ENCODE peak calls at places on chromosomes 16 and 17, in eight cellular contexts. One of them, this sample, is unnamed. For H3K4me1, the result is how much of the 10 kb centered on the place peaks cover.

GRCh38 chr17:73365934-73366623 is 54.3 kb upstream of the CDC42EP4 start:
- DNase-seq in cardiac muscle cell: no peak
- DNase-seq in GM23338: no peak
- DNase-seq in prostate gland: no peak
- DNase-seq in tibial artery: no peak
- DNase-seq in left ventricle myocardium inferior: peak
- DNase-seq in ovary: peak
- DNase-seq in upper lobe of right lung: no peak
- DNase-seq in this sample: peak

GRCh38 chr17:44759096-44759915 is 518 bp downstream of the ADAM11 start:
- DNase-seq in cardiac muscle cell: peak
- DNase-seq in GM23338: no peak
- DNase-seq in prostate gland: no peak
- DNase-seq in tibial artery: no peak
- DNase-seq in left ventricle myocardium inferior: no peak
- DNase-seq in ovary: no peak
- DNase-seq in upper lobe of right lung: peak
- DNase-seq in this sample: peak

GRCh38 chr17:65594585-65594940 is 33.1 kb upstream of the AXIN2 start:
- DNase-seq in cardiac muscle cell: no peak
- DNase-seq in GM23338: no peak
- DNase-seq in prostate gland: no peak
- DNase-seq in tibial artery: no peak
- DNase-seq in left ventricle myocardium inferior: no peak
- DNase-seq in ovary: peak
- DNase-seq in upper lobe of right lung: no peak
- DNase-seq in this sample: no peak

GRCh38 chr16:84165746-84166145 is 20.6 kb downstream of the DNAAF1 start:
- DNase-seq in cardiac muscle cell: no peak
- DNase-seq in GM23338: no peak
- DNase-seq in prostate gland: no peak
- DNase-seq in tibial artery: no peak
- DNase-seq in left ventricle myocardium inferior: no peak
- DNase-seq in ovary: no peak
- DNase-seq in upper lobe of right lung: no peak
- DNase-seq in this sample: no peak

GRCh38 chr17:1374426-1375177 is 25.4 kb downstream of the YWHAE start:
- DNase-seq in cardiac muscle cell: no peak
- DNase-seq in GM23338: no peak
- DNase-seq in prostate gland: no peak
- DNase-seq in tibial artery: no peak
- DNase-seq in left ventricle myocardium inferior: no peak
- DNase-seq in ovary: no peak
- DNase-seq in upper lobe of right lung: no peak
- DNase-seq in this sample: no peak

GRCh38 chr17:39981207-39982068 is 831 bp downstream of the PSMD3 start:
- DNase-seq in cardiac muscle cell: no peak
- DNase-seq in GM23338: no peak
- DNase-seq in prostate gland: no peak
- DNase-seq in tibial artery: no peak
- DNase-seq in left ventricle myocardium inferior: no peak
- DNase-seq in ovary: no peak
- DNase-seq in upper lobe of right lung: no peak
- DNase-seq in this sample: no peak

GRCh38 chr17:4313482-4314114 is 49.8 kb upstream of the ANKFY1 start:
- DNase-seq in cardiac muscle cell: no peak
- DNase-seq in GM23338: no peak
- DNase-seq in prostate gland: no peak
- DNase-seq in tibial artery: no peak
- DNase-seq in left ventricle myocardium inferior: no peak
- DNase-seq in ovary: no peak
- DNase-seq in upper lobe of right lung: no peak
- DNase-seq in this sample: no peak

GRCh38 chr17:41307647-41308046 is 1.5 kb downstream of the KRTAP16-1 start:
- DNase-seq in cardiac muscle cell: no peak
- DNase-seq in GM23338: no peak
- DNase-seq in prostate gland: no peak
- DNase-seq in tibial artery: no peak
- DNase-seq in left ventricle myocardium inferior: no peak
- DNase-seq in ovary: no peak
- DNase-seq in upper lobe of right lung: peak
- DNase-seq in this sample: no peak

GRCh38 chr17:38357488-38358123 is 6.0 kb downstream of the SOCS7 start:
- DNase-seq in cardiac muscle cell: no peak
- DNase-seq in GM23338: no peak
- DNase-seq in prostate gland: peak
- DNase-seq in tibial artery: no peak
- DNase-seq in left ventricle myocardium inferior: no peak
- DNase-seq in ovary: no peak
- DNase-seq in upper lobe of right lung: no peak
- DNase-seq in this sample: no peak

GRCh38 chr17:57357392-57357784 is 101.1 kb downstream of the MSI2 start:
- DNase-seq in cardiac muscle cell: peak
- DNase-seq in GM23338: no peak
- DNase-seq in prostate gland: peak
- DNase-seq in tibial artery: no peak
- DNase-seq in left ventricle myocardium inferior: peak
- DNase-seq in ovary: peak
- DNase-seq in upper lobe of right lung: peak
- DNase-seq in this sample: no peak

GRCh38 chr17:34370376-34370996 is 7.5 kb upstream of the CCL1 start:
- DNase-seq in cardiac muscle cell: no peak
- DNase-seq in GM23338: no peak
- DNase-seq in prostate gland: no peak
- DNase-seq in tibial artery: no peak
- DNase-seq in left ventricle myocardium inferior: no peak
- DNase-seq in ovary: no peak
- DNase-seq in upper lobe of right lung: no peak
- DNase-seq in this sample: no peak

GRCh38 chr17:37365589-37365988 is 10.2 kb upstream of the C17orf78 start:
- DNase-seq in cardiac muscle cell: no peak
- DNase-seq in GM23338: no peak
- DNase-seq in prostate gland: no peak
- DNase-seq in tibial artery: no peak
- DNase-seq in left ventricle myocardium inferior: no peak
- DNase-seq in ovary: no peak
- DNase-seq in upper lobe of right lung: no peak
- DNase-seq in this sample: no peak

GRCh38 chr16:72972878-72973571 is 74.9 kb downstream of the ZFHX3 start:
- DNase-seq in cardiac muscle cell: no peak
- DNase-seq in GM23338: no peak
- DNase-seq in prostate gland: peak
- DNase-seq in tibial artery: no peak
- DNase-seq in left ventricle myocardium inferior: no peak
- DNase-seq in ovary: no peak
- DNase-seq in upper lobe of right lung: no peak
- DNase-seq in this sample: no peak

GRCh38 chr16:54193656-54194007 is 93.0 kb downstream of the IRX3 start:
- DNase-seq in cardiac muscle cell: peak
- DNase-seq in GM23338: peak
- DNase-seq in prostate gland: peak
- DNase-seq in tibial artery: peak
- DNase-seq in left ventricle myocardium inferior: peak
- DNase-seq in ovary: peak
- DNase-seq in upper lobe of right lung: peak
- DNase-seq in this sample: peak

DNA sequence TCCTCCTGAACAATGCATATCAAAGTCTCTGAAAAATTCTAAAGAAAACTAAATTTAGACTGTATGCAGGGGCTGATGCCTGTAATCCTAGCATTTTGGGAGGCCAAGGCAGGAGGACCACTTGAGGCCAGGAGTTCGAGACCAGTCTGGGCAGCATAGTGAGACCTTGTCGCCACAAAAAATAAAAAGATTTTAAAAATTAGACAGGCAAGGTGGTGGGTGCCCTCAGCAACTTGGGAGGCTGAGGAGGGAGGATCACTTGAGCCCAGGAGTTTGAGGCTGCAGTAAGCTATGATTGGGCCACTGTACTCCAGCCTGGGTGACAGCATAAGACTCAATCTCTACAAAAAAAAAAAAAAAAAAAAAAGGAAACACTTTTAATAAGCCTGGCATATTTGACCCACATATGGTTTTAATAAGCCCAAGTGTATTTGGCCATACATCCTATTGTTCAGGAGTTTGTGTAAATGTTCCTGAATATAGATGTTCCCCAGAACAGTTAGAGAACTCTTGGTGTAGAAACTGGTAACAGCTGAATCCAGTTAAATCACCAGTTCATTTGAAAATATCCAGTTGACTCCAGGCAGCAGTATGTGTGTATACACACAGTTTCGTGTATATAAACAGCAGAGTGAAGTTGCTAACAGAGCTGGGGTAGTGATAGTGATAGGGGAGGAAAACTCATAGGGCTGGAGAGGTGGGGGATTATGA is 30.3 kb upstream of the MMD start:
- DNase-seq in cardiac muscle cell: no peak
- DNase-seq in GM23338: no peak
- DNase-seq in prostate gland: no peak
- DNase-seq in tibial artery: no peak
- DNase-seq in left ventricle myocardium inferior: no peak
- DNase-seq in ovary: no peak
- DNase-seq in upper lobe of right lung: no peak
- DNase-seq in this sample: no peak
- H3K4me3 ChIP-seq in cardiac muscle cell: no peak
- H3K4me3 ChIP-seq in GM23338: no peak
- H3K4me3 ChIP-seq in prostate gland: no peak
- H3K4me3 ChIP-seq in tibial artery: no peak
- H3K4me3 ChIP-seq in left ventricle myocardium inferior: no peak
- H3K4me3 ChIP-seq in ovary: no peak
- H3K4me3 ChIP-seq in upper lobe of right lung: no peak
- H3K4me3 ChIP-seq in this sample: no peak

GRCh38 chr16:31870809-31871208 is 2.8 kb upstream of the ZNF267 start:
- DNase-seq in cardiac muscle cell: no peak
- DNase-seq in GM23338: no peak
- DNase-seq in prostate gland: no peak
- DNase-seq in tibial artery: no peak
- DNase-seq in left ventricle myocardium inferior: no peak
- DNase-seq in ovary: no peak
- DNase-seq in upper lobe of right lung: no peak
- DNase-seq in this sample: no peak

GRCh38 chr16:31871510-31871909 is 2.1 kb upstream of the ZNF267 start:
- DNase-seq in cardiac muscle cell: no peak
- DNase-seq in GM23338: no peak
- DNase-seq in prostate gland: no peak
- DNase-seq in tibial artery: no peak
- DNase-seq in left ventricle myocardium inferior: no peak
- DNase-seq in ovary: no peak
- DNase-seq in upper lobe of right lung: no peak
- DNase-seq in this sample: no peak

GRCh38 chr16:31868701-31869167 is 4.9 kb upstream of the ZNF267 start:
- DNase-seq in cardiac muscle cell: peak
- DNase-seq in GM23338: peak
- DNase-seq in prostate gland: peak
- DNase-seq in tibial artery: peak
- DNase-seq in left ventricle myocardium inferior: peak
- DNase-seq in ovary: peak
- DNase-seq in upper lobe of right lung: peak
- DNase-seq in this sample: no peak

GRCh38 chr16:31869511-31870201 is 4.0 kb upstream of the ZNF267 start:
- DNase-seq in cardiac muscle cell: peak
- DNase-seq in GM23338: peak
- DNase-seq in prostate gland: no peak
- DNase-seq in tibial artery: peak
- DNase-seq in left ventricle myocardium inferior: no peak
- DNase-seq in ovary: no peak
- DNase-seq in upper lobe of right lung: peak
- DNase-seq in this sample: no peak

DNA sequence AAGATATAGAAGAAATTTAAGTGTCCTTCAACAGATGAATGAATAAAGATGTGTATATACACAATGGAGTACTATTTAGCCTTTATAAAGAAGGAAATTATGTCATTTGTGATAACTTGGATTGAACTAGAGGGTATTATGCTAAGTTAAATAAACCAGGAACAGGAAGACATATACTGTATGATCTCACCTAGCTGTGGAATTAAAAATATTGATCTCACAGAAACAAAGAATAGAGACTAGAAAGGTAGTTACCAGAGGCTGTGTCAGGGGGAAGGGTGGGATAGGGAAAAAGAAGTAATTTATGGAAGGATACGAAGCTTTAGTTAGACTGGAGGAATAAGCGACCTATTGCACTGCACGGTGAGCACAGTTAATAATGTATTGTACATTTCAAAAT is 5.4 kb upstream of the ZNF267 start:
- DNase-seq in cardiac muscle cell: no peak
- DNase-seq in GM23338: no peak
- DNase-seq in prostate gland: no peak
- DNase-seq in tibial artery: no peak
- DNase-seq in left ventricle myocardium inferior: no peak
- DNase-seq in ovary: no peak
- DNase-seq in upper lobe of right lung: no peak
- DNase-seq in this sample: no peak
- H3K4me1 ChIP-seq in cardiac muscle cell: under half
- H3K4me1 ChIP-seq in GM23338: under half
- H3K4me1 ChIP-seq in prostate gland: under half
- H3K4me1 ChIP-seq in tibial artery: under half
- H3K4me1 ChIP-seq in left ventricle myocardium inferior: under half
- H3K4me1 ChIP-seq in ovary: under half
- H3K4me1 ChIP-seq in upper lobe of right lung: under half
- H3K4me1 ChIP-seq in this sample: under half

DNA sequence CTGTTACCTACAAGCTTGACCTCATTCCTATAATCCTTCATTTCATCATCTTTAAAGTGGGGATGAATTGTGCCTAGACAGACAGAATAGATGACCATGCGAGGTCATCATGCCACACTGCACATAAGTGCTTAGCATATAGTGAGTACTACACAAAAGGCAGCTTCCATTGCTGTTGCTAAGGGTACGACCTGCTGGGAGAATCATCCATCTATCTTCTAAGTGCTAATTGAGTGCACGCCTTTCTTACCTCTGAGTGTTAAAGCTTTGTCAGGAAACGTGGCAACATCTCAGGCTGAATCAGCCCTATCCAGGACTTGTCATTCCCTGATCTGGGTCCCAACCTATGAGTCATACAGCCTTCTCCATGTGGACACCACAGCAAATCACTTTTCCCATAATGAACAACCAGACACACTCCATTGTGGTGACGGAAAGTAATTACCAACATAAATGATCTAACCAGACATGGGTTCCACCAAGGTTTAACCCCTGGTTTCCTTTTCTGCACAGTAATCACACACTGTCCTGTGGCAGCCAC is 201.1 kb upstream of the MAF start:
- DNase-seq in cardiac muscle cell: no peak
- DNase-seq in GM23338: no peak
- DNase-seq in prostate gland: no peak
- DNase-seq in tibial artery: no peak
- DNase-seq in left ventricle myocardium inferior: no peak
- DNase-seq in ovary: no peak
- DNase-seq in upper lobe of right lung: no peak
- DNase-seq in this sample: no peak
- TF ChIP-seq CTCF in cardiac muscle cell: no peak
- TF ChIP-seq CTCF in GM23338: no peak
- TF ChIP-seq CTCF in prostate gland: no peak
- TF ChIP-seq CTCF in tibial artery: no peak
- TF ChIP-seq CTCF in left ventricle myocardium inferior: no peak
- TF ChIP-seq CTCF in ovary: no peak
- TF ChIP-seq CTCF in upper lobe of right lung: no peak
- TF ChIP-seq CTCF in this sample: no peak

DNA sequence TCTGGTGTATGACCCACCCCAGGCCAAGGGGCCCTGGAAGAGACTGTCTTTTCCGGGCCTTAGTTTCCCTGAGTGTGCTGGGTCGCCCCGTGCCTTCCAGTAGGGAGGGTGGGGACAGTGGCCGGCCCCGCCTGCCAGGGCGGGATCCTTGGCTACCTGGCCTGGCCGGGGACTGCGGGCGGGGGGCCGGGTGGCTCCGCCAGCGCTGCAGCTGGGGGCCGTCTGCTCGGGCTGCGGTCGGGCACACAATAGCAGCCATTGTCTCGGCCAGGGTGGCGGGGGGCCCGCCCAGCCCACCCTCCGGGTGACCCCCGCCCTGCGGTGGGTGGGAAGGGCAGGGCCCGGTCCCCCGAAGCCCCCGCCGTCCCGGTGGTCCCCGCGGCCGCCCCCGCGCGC is 11.5 kb downstream of the GLIS2 start:
- DNase-seq in cardiac muscle cell: no peak
- DNase-seq in GM23338: no peak
- DNase-seq in prostate gland: no peak
- DNase-seq in tibial artery: no peak
- DNase-seq in left ventricle myocardium inferior: no peak
- DNase-seq in ovary: no peak
- DNase-seq in upper lobe of right lung: no peak
- DNase-seq in this sample: no peak
- H3K4me3 ChIP-seq in cardiac muscle cell: peak
- H3K4me3 ChIP-seq in GM23338: peak
- H3K4me3 ChIP-seq in prostate gland: peak
- H3K4me3 ChIP-seq in tibial artery: peak
- H3K4me3 ChIP-seq in left ventricle myocardium inferior: peak
- H3K4me3 ChIP-seq in ovary: peak
- H3K4me3 ChIP-seq in upper lobe of right lung: peak
- H3K4me3 ChIP-seq in this sample: no peak

This sample was measured in upper lobe of left lung.